ENCODE peak calls at places on chromosomes 16 and 17, in seven cellular contexts. E is mesenchymal stem cell, J is H9, I is neuronal stem cell, L is IMR-90, Z is mesendoderm, H is trophoblast cell. P is an unnamed sample.

GRCh38 chr17:28474035-28474640 is 694 bp downstream of the SLC13A2 start:
- DNase-seq in E (no peak), J (peak; percentile 27), I (no peak), L (no peak), Z (no peak), H (no peak), P (peak; percentile 38)

GRCh38 chr16:21653571-21653970 is 1.2 kb upstream of the IGSF6 start:
- DNase-seq in E (no peak), J (no peak), I (no peak), L (no peak), Z (no peak), H (no peak), P (no peak)

GRCh38 chr17:78883533-78884131 is 19.4 kb downstream of the CEP295NL start:
- DNase-seq in E (peak; percentile 98), J (peak; percentile 85), I (peak; percentile 87), L (peak; percentile 97), Z (peak; percentile 94), H (peak; percentile 97), P (no peak)

GRCh38 chr16:84198401-84198800 is 7.4 kb downstream of the ADAD2 start:
- DNase-seq in E (peak; percentile 79), J (no peak), I (no peak), L (peak; percentile 59), Z (no peak), H (no peak), P (no peak)

GRCh38 chr16:69720822-69721430 is 5.4 kb downstream of the NQO1 start:
- DNase-seq in E (no peak), J (no peak), I (no peak), L (no peak), Z (no peak), H (no peak), P (no peak)

GRCh38 chr17:62033317-62033716 is 31.8 kb downstream of the MED13 start:
- DNase-seq in E (no peak), J (no peak), I (no peak), L (no peak), Z (no peak), H (no peak), P (no peak)

GRCh38 chr16:19382887-19383816 is 34.5 kb upstream of the TMC5 start:
- DNase-seq in E (no peak), J (no peak), I (no peak), L (no peak), Z (no peak), H (no peak), P (no peak)

GRCh38 chr16:5615868-5616642 is 518.5 kb upstream of the EEF2KMT start:
- DNase-seq in E (no peak), J (peak; percentile 88), I (peak; percentile 69), L (no peak), Z (peak; percentile 86), H (peak; percentile 36), P (peak; percentile 88)

GRCh38 chr17:49995055-49995738 is at the start of gene DLX3:
- DNase-seq in E (peak; percentile 76), J (peak; percentile 97), I (peak; percentile 78), L (peak; percentile 62), Z (peak; percentile 92), H (peak; percentile 96), P (peak; percentile 88)

GRCh38 chr16:73122604-73123386 is 74.9 kb upstream of the ZFHX3 start:
- DNase-seq in E (no peak), J (no peak), I (no peak), L (no peak), Z (no peak), H (no peak), P (no peak)

GRCh38 chr17:67829331-67829730 is 4.0 kb downstream of the BPTF start:
- DNase-seq in E (no peak), J (no peak), I (no peak), L (no peak), Z (peak; percentile 42), H (no peak), P (peak; percentile 17)

GRCh38 chr16:20675488-20676267 is 21.8 kb downstream of the ACSM1 start:
- DNase-seq in E (no peak), J (peak; percentile 79), I (no peak), L (no peak), Z (peak; percentile 95), H (peak; percentile 78), P (peak; percentile 75)

GRCh38 chr16:85430523-85431381 is 182.4 kb upstream of the GSE1 start:
- DNase-seq in E (no peak), J (no peak), I (no peak), L (no peak), Z (peak; percentile 45), H (no peak), P (no peak)

GRCh38 chr16:83842755-83843507 is 35.2 kb downstream of the HSBP1 start:
- DNase-seq in E (peak; percentile 74), J (no peak), I (no peak), L (no peak), Z (peak; percentile 55), H (no peak), P (no peak)

GRCh38 chr16:11020792-11021440 is 76.6 kb downstream of the CLEC16A start:
- DNase-seq in E (no peak), J (no peak), I (no peak), L (no peak), Z (no peak), H (no peak), P (no peak)

GRCh38 chr17:73491648-73492047 is 152.6 kb downstream of the SDK2 start:
- DNase-seq in E (no peak), J (no peak), I (no peak), L (no peak), Z (no peak), H (no peak), P (no peak)

GRCh38 chr17:1223662-1224061 is 43.9 kb upstream of the ABR start:
- DNase-seq in E (no peak), J (no peak), I (no peak), L (no peak), Z (no peak), H (no peak), P (no peak)

GRCh38 chr17:1222321-1222720 is 42.5 kb upstream of the ABR start:
- DNase-seq in E (no peak), J (no peak), I (no peak), L (no peak), Z (no peak), H (peak; percentile 42), P (no peak)

GRCh38 chr17:1221209-1221608 is 41.4 kb upstream of the ABR start:
- DNase-seq in E (no peak), J (no peak), I (no peak), L (no peak), Z (no peak), H (peak; percentile 73), P (no peak)

GRCh38 chr17:1217030-1217429 is 37.2 kb upstream of the ABR start:
- DNase-seq in E (no peak), J (no peak), I (no peak), L (no peak), Z (no peak), H (no peak), P (no peak)

DNA sequence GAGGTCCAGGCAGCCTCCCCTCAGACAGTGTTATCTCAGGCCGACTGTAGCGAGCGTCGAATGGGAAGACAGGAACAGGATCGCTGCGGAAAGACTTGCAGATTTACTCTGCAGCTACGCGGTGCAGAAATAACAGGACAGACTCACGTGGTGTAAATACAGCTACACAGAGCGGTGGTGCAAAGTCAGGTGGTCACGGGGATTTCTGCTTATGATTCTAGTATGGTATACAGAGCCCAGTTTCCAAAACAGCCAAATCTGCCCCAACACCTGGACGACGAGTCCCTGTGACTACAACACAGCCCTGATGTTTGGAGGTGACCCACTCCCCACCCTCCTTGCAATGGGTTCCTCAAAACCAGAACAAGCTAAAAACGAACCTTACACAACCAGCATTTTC is 40.6 kb upstream of the ABR start:
- DNase-seq in E (no peak), J (no peak), I (no peak), L (no peak), Z (no peak), H (no peak), P (no peak)
- H3K23ac ChIP-seq in E (no peak overlapping the region), J (no peak overlapping the region), I (no peak overlapping the region), L (no peak overlapping the region), Z (no peak overlapping the region), H (no peak overlapping the region), P (no peak overlapping the region)

DNA sequence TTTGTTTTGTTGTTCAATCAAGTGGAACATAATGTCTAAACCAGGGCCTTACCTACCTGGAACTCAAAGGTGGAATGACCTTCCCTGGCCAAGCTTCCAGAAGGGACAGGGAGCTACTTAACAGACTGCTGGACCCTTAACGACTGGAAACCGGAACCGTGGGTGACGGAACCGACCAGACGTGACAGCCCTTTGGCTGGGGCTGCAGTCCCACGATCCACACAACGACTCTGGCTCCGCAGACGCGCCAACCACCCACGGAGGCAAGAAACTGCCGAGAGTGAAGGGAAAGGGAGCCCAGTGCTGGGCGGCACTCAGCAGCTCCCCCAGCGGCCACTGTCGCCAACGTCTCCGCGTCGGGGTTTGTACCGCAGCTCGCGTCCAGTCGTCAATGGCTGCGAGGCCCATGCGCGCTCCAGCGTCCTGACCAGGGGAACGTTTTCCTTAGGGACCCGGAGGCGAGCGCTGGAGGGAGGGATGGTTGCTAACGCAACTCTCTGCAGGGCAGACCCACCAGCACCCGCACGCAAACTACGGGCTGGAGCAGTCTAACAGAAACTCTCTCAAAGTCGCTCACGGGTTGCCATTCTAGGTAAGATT is 5.5 kb upstream of the KIF22 start:
- DNase-seq in E (peak; percentile 77), J (peak; percentile 92), I (peak; percentile 48), L (peak; percentile 22), Z (peak; percentile 88), H (no peak), P (peak; percentile 95)
- H3K23ac ChIP-seq in E (no peak overlapping the region), J (no peak overlapping the region), I (no peak overlapping the region), L (no peak overlapping the region), Z (no peak overlapping the region), H (no peak overlapping the region), P (no peak overlapping the region)

DNA sequence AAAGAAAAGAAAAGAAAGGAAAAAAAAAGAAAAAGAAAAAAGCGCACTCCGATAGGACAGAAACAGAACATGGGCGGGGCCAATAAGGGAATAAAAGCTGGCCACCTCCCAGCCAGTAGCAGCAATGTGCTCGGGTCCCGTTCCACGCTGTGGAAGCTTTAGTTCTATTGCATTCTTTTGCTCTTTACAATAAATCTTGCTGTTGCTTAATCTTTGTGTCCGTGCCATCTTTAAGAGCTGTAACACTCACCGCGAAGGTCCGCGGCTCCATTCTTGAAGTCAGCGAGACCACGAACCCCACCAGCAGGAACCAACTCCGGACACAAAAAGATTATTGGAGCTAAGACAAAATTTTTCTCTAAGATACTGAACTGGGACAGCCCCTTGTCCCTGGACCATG is 3.1 kb upstream of the ARL5C start:
- DNase-seq in E (no peak), J (no peak), I (no peak), L (no peak), Z (no peak), H (no peak), P (no peak)
- H3K23ac ChIP-seq in E (no peak overlapping the region), J (no peak overlapping the region), I (no peak overlapping the region), L (no peak overlapping the region), Z (no peak overlapping the region), H (no peak overlapping the region), P (no peak overlapping the region)

GRCh38 chr16:49596119-49596518 is 222.5 kb downstream of the C16orf78 start:
- DNase-seq in E (peak; percentile 33), J (peak; percentile 16), I (no peak), L (peak; percentile 15), Z (no peak), H (peak; percentile 64), P (no peak)

GRCh38 chr16:49599281-49599680 is 225.7 kb downstream of the C16orf78 start:
- DNase-seq in E (no peak), J (peak; percentile 4), I (no peak), L (no peak), Z (no peak), H (no peak), P (peak; percentile 16)

GRCh38 chr16:49598386-49599170 is 225.0 kb downstream of the C16orf78 start:
- DNase-seq in E (no peak), J (peak; percentile 15), I (no peak), L (no peak), Z (no peak), H (no peak), P (peak; percentile 17)

GRCh38 chr16:49596699-49597291 is 223.2 kb downstream of the C16orf78 start:
- DNase-seq in E (no peak), J (peak; percentile 27), I (no peak), L (no peak), Z (peak; percentile 42), H (no peak), P (peak; percentile 52)

GRCh38 chr16:49597796-49598195 is 224.2 kb downstream of the C16orf78 start:
- DNase-seq in E (no peak), J (peak; percentile 16), I (no peak), L (no peak), Z (no peak), H (no peak), P (no peak)
- H3K23ac ChIP-seq in E (no peak overlapping the region), J (no peak overlapping the region), I (no peak overlapping the region), L (no peak overlapping the region), Z (no peak overlapping the region), H (no peak overlapping the region), P (no peak overlapping the region)

P was measured in H1.